ENCODE peak calls at places on chromosomes 5 and 9, in five cellular contexts. S is iPS DF 6.9, Q is RWPE1, H is astrocyte of the cerebellum, R is ureter. F is an unnamed sample.

GRCh38 chr5:133841831-133842750 is 126.3 kb downstream of the C5orf15 start:
- DNase-seq in Q (no peak), R (no peak), H (no peak), S (no peak), F (no peak)

GRCh38 chr5:149680810-149681221 is 49.3 kb upstream of the PPARGC1B start:
- DNase-seq in H (no peak), Q (no peak), R (no peak), S (no peak), F (no peak)

GRCh38 chr5:80703747-80704146 is 49.0 kb upstream of the DHFR start:
- DNase-seq in H (no peak), R (no peak), Q (no peak), S (no peak), F (no peak)

GRCh38 chr5:179559280-179560252 is 9.2 kb downstream of the RUFY1 start:
- DNase-seq in R (peak; percentile 99), S (peak; percentile 98), Q (peak; percentile 100), H (peak; percentile 97), F (peak; percentile 98)

GRCh38 chr9:8683496-8683895 is 883.9 kb upstream of the DMAC1 start:
- DNase-seq in Q (no peak), H (no peak), R (no peak), S (no peak), F (no peak)

GRCh38 chr9:37979844-37980243 is 75.9 kb upstream of the SLC25A51 start:
- DNase-seq in S (no peak), Q (no peak), H (no peak), R (no peak), F (no peak)

GRCh38 chr5:147734839-147735238 is 47.7 kb downstream of the JAKMIP2 start:
- DNase-seq in H (no peak), Q (no peak), S (no peak), R (no peak), F (no peak)

GRCh38 chr9:89814340-89815040 is 209.7 kb downstream of the GADD45G start:
- DNase-seq in R (peak; percentile 34), H (no peak), Q (no peak), S (no peak), F (no peak)

GRCh38 chr9:130498298-130498917 is 53.6 kb downstream of the ASS1 start:
- DNase-seq in S (no peak), H (no peak), Q (no peak), R (no peak), F (no peak)

GRCh38 chr5:68548959-68549676 is 333.6 kb downstream of the PIK3R1 start:
- DNase-seq in R (no peak), H (no peak), S (no peak), Q (peak; percentile 85), F (no peak)

GRCh38 chr5:5025774-5026406 is 114.2 kb upstream of the ADAMTS16 start:
- DNase-seq in H (no peak), Q (no peak), S (no peak), R (no peak), F (no peak)

GRCh38 chr9:94150890-94151660 is 66.8 kb downstream of the PTPDC1 start:
- DNase-seq in S (no peak), H (no peak), R (no peak), Q (no peak), F (no peak)

GRCh38 chr9:111483419-111483861 is 743 bp downstream of the ECPAS start:
- DNase-seq in Q (peak; percentile 78), S (no peak), H (no peak), R (no peak), F (no peak)

GRCh38 chr5:90221947-90222346 is 187.6 kb downstream of the CETN3 start:
- DNase-seq in S (no peak), R (no peak), Q (peak; percentile 41), H (peak; percentile 31), F (no peak)

GRCh38 chr5:130836729-130837660 is 328.1 kb downstream of the HINT1 start:
- DNase-seq in Q (peak; percentile 10), R (no peak), H (peak; percentile 1), S (no peak), F (no peak)

GRCh38 chr5:148408092-148408491 is 24.3 kb downstream of the FBXO38 start:
- DNase-seq in R (no peak), S (no peak), H (no peak), Q (no peak), F (no peak)

GRCh38 chr5:23648656-23649055 is 141.2 kb downstream of the PRDM9 start:
- DNase-seq in S (no peak), R (no peak), Q (no peak), H (no peak), F (no peak)

GRCh38 chr9:38347946-38348345 is 44.6 kb upstream of the ALDH1B1 start:
- DNase-seq in Q (no peak), S (no peak), H (no peak), R (peak; percentile 15), F (no peak)

GRCh38 chr9:136700959-136701664 is 11.3 kb upstream of the DIPK1B start:
- DNase-seq in H (no peak), R (no peak), Q (no peak), S (no peak), F (no peak)

GRCh38 chr5:132822650-132823480 is 7.6 kb downstream of the SHROOM1 start:
- DNase-seq in Q (no peak), S (no peak), H (no peak), R (no peak), F (no peak)

GRCh38 chr5:115586525-115587146 is 15.6 kb downstream of the TICAM2 start:
- DNase-seq in R (no peak), H (no peak), Q (peak; percentile 41), S (no peak), F (no peak)

GRCh38 chr9:73683862-73684591 is 532.4 kb downstream of the ANXA1 start:
- DNase-seq in Q (peak; percentile 50), S (peak; percentile 29), H (peak; percentile 37), R (no peak), F (no peak)

GRCh38 chr9:65437724-65438123 is 152.7 kb upstream of the FOXD4L5 start:
- DNase-seq in S (no peak), R (no peak), Q (no peak), H (no peak), F (no peak)

GRCh38 chr5:111774525-111774924 is 17.5 kb upstream of the NREP start:
- DNase-seq in Q (no peak), H (peak; percentile 78), S (no peak), R (peak; percentile 61), F (peak; percentile 50)

GRCh38 chr5:169131944-169132343 is 169.0 kb downstream of the SLIT3 start:
- DNase-seq in R (no peak), S (no peak), Q (no peak), H (no peak), F (no peak)

GRCh38 chr5:124231240-124231639 is 515.2 kb downstream of the ZNF608 start:
- DNase-seq in H (no peak), R (no peak), S (no peak), Q (no peak), F (no peak)

GRCh38 chr9:93827545-93828330 is 127.4 kb downstream of the BARX1 start:
- DNase-seq in H (peak; percentile 11), R (no peak), Q (peak; percentile 84), S (no peak), F (peak; percentile 55)

GRCh38 chr5:56262269-56262668 is 29.1 kb upstream of the ANKRD55 start:
- DNase-seq in S (no peak), R (no peak), H (no peak), Q (no peak), F (no peak)

GRCh38 chr5:12119657-12120056 is 215.4 kb upstream of the CTNND2 start:
- DNase-seq in R (no peak), S (no peak), H (no peak), Q (no peak), F (no peak)

GRCh38 chr9:116705531-116705930 is 18.4 kb downstream of the TRIM32 start:
- DNase-seq in Q (no peak), H (no peak), S (no peak), R (no peak), F (no peak)

GRCh38 chr9:136312436-136312835 is 8.5 kb upstream of the CCDC187 start:
- DNase-seq in H (no peak), R (peak; percentile 53), S (no peak), Q (peak; percentile 90), F (peak; percentile 54)

GRCh38 chr9:5510360-5510931 is at the start of gene PDCD1LG2:
- DNase-seq in H (peak; percentile 65), Q (no peak), S (no peak), R (no peak), F (no peak)

GRCh38 chr5:139708877-139709586 is 60.9 kb downstream of the CXXC5 start:
- DNase-seq in R (peak; percentile 59), Q (no peak), H (no peak), S (no peak), F (peak; percentile 57)

GRCh38 chr5:157801-158200 is 33.5 kb upstream of the LRRC14B start:
- DNase-seq in R (no peak), S (no peak), Q (no peak), H (no peak), F (no peak)

GRCh38 chr5:43336159-43336558 is 22.9 kb upstream of the HMGCS1 start:
- DNase-seq in S (no peak), Q (no peak), H (no peak), R (no peak), F (no peak)

GRCh38 chr9:27714388-27714787 is 141.1 kb upstream of the C9orf72 start:
- DNase-seq in Q (no peak), S (no peak), H (no peak), R (no peak), F (no peak)

GRCh38 chr5:154541553-154541952 is 63.5 kb upstream of the HAND1 start:
- DNase-seq in H (no peak), Q (no peak), R (no peak), S (no peak), F (no peak)

GRCh38 chr9:16121593-16121992 is 568.8 kb downstream of the CCDC171 start:
- DNase-seq in R (no peak), S (no peak), Q (no peak), H (no peak), F (no peak)

GRCh38 chr5:117266237-117266725 is 691.7 kb upstream of the SEMA6A start:
- DNase-seq in R (no peak), H (peak; percentile 29), S (no peak), Q (no peak), F (no peak)

GRCh38 chr5:74015716-74016115 is 389.7 kb downstream of the ARHGEF28 start:
- DNase-seq in S (no peak), R (no peak), Q (no peak), H (no peak), F (no peak)

F was measured in stomach.